ENCODE peak calls at places on chromosomes 16 and 17, in five cellular contexts. D, Q, R, C and W are unnamed samples.

GRCh38 chr16:1673424-1674151 is 4.5 kb upstream of the JPT2 start:
- DNase-seq in R (no peak), C (no peak), Q (no peak), D (no peak), W (no peak)

GRCh38 chr16:2498531-2499253 is 15.1 kb upstream of the ATP6V0C start:
- DNase-seq in D (no peak), R (no peak), C (no peak), Q (no peak), W (no peak)

GRCh38 chr17:62891659-62892058 is 74.4 kb upstream of the TANC2 start:
- DNase-seq in D (no peak), C (no peak), Q (no peak), R (no peak), W (no peak)

GRCh38 chr16:85428168-85428898 is 184.8 kb upstream of the GSE1 start:
- DNase-seq in D (peak), R (no peak), C (no peak), Q (no peak), W (peak)

GRCh38 chr16:51407921-51408320 is 256.9 kb upstream of the SALL1 start:
- DNase-seq in D (no peak), R (no peak), Q (no peak), C (no peak), W (no peak)

GRCh38 chr16:65725156-65725845 is 603.4 kb upstream of the CDH11 start:
- DNase-seq in C (peak), Q (no peak), R (no peak), D (no peak), W (no peak)

GRCh38 chr17:32927724-32928526 is at the start of gene TMEM98:
- DNase-seq in D (peak), R (peak), C (no peak), Q (no peak), W (peak)

GRCh38 chr16:85658504-85659326 is 30.0 kb downstream of the GINS2 start:
- DNase-seq in D (no peak), Q (no peak), C (no peak), R (no peak), W (no peak)

GRCh38 chr16:450800-451512 is 25.5 kb downstream of the RAB11FIP3 start:
- DNase-seq in Q (no peak), R (no peak), C (no peak), D (no peak), W (no peak)

GRCh38 chr17:19343256-19343630 is 19.3 kb downstream of the B9D1 start:
- DNase-seq in R (no peak), Q (no peak), C (no peak), D (no peak), W (no peak)

GRCh38 chr17:49862781-49863331 is 15.0 kb upstream of the TAC4 start:
- DNase-seq in R (no peak), D (no peak), C (no peak), Q (no peak), W (no peak)

GRCh38 chr16:11852092-11852809 is 909 bp upstream of the RSL1D1 start:
- DNase-seq in Q (peak), R (no peak), C (no peak), D (no peak), W (no peak)

GRCh38 chr17:37614391-37614790 is 5.2 kb upstream of the SYNRG start:
- DNase-seq in Q (peak), D (no peak), R (no peak), C (peak), W (no peak)

DNA sequence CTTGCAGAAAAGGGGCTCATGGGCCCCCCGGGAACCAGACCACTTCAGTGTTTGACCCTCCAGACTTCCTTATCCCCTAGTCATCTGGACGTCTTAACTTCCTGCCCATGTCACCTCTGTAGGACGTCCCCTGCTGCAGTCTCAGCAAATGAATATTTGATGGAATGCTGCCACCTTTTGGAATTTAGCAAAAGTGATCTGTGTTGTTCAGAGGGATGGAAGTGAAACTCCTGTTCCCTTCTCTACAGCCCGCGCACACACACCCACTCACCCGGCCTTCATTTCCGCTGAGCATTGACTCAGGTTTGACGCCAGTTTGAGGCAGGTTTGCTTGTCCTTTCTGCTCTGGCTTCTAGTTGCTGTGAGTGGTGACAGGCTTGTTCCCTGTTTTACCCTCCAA is 507.2 kb upstream of the EEF2KMT start:
- DNase-seq in Q (no peak), R (no peak), C (no peak), D (peak), W (no peak)
- TF ChIP-seq CTCF in Q (no peak), R (peak), C (no peak), D (no peak), W (peak)

GRCh38 chr16:81831722-81832126 is 52.6 kb downstream of the PLCG2 start:
- DNase-seq in Q (no peak), R (no peak), C (no peak), D (peak), W (no peak)
- TF ChIP-seq CTCF in Q (no peak), R (no peak), C (no peak), D (peak), W (no peak)

GRCh38 chr16:70460737-70461261 is 6.4 kb downstream of the FCSK start:
- DNase-seq in C (no peak), Q (no peak), D (no peak), R (no peak), W (no peak)
- TF ChIP-seq CTCF in C (no peak), Q (no peak), D (no peak), R (no peak), W (no peak)

GRCh38 chr17:4362141-4362540 is 4.3 kb downstream of the UBE2G1 start:
- DNase-seq in R (no peak), Q (no peak), C (no peak), D (no peak), W (no peak)
- TF ChIP-seq CTCF in R (no peak), Q (no peak), C (peak), D (no peak), W (no peak)

GRCh38 chr16:84332975-84333684 is 35.2 kb upstream of the ATP2C2 start:
- DNase-seq in Q (no peak), C (no peak), R (no peak), D (no peak), W (no peak)
- TF ChIP-seq CTCF in Q (no peak), C (no peak), R (no peak), D (no peak), W (no peak)

GRCh38 chr17:55238197-55238930 is 26.4 kb upstream of the HLF start:
- DNase-seq in R (peak), C (peak), D (peak), Q (peak), W (peak)
- TF ChIP-seq CTCF in R (no peak), C (no peak), D (no peak), Q (no peak), W (no peak)

DNA sequence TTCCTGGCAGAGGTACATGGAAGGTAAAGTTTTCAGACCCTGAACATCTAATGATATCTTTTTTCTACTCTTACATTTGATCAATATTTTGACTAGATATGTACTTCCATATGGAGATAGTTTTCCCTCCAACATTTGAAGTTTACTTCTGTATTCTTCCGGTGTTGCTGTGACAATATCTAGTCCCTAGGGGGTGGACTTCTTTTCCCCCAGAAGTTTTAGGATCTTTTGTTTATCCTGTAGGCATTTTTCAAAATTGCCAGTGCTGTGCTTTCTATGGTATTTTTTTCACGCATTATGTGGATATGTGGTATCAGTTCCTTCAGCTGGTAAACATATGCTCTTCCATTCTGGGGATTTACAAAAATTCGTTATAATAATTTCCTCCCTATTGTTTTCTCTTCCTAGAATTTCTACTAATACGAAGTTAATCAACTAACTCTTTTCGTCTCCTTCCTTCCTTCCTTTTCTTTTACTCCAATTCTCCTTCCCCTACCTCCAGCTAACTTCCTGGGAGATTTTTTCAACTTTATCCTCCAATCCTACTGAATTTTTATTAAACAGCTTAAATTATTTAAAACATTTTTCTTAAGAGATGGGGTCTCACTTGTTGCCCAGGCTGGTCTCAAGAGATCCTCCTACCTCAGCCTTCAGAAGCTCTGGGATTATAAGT is 26.1 kb upstream of the ZNHIT3 start:
- DNase-seq in D (no peak), C (no peak), R (no peak), Q (no peak), W (no peak)
- TF ChIP-seq CTCF in D (no peak), C (no peak), R (no peak), Q (no peak), W (no peak)

DNA sequence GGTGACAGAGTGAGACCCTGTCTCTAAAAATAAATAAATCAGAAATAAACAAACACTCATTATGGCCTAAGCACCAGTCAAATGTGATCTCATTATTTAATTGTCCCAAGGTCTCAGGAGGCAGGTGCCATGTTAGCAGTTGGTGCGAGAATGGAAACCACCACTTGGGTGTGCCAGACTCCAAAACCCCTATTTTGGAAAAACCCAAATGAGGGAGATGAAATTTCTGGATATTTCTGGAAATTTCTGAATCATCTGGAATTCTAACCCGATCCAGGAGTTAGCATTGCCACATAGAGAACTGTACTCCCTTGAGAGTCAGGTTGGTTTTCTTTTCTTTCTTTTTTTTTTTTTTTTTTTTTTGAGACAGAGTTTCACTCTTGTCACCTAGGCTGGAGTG is 264.0 kb downstream of the XYLT1 start:
- DNase-seq in R (no peak), D (no peak), Q (no peak), C (no peak), W (no peak)
- TF ChIP-seq CTCF in R (no peak), D (no peak), Q (no peak), C (peak), W (no peak)